ENCODE peak calls at places on chromosomes 2 and 18, in seven cellular contexts. One of them, this sample, is unnamed.

GRCh38 chr2:14321357-14321756 is 311.2 kb upstream of the LRATD1 start:
- DNase-seq in GM19239: no peak
- DNase-seq in fibroblast of the aortic adventitia: no peak
- DNase-seq in GM03348: no peak
- DNase-seq in stimulated activated naive CD4-positive, alpha-beta T cell: no peak
- DNase-seq in T-cell: no peak
- DNase-seq in activated B cell treated with CpG ODN at 0.5 μM for 24 hours: no peak
- DNase-seq in this sample: no peak

GRCh38 chr2:152587187-152587947 is 129.9 kb downstream of the PRPF40A start:
- DNase-seq in GM19239: no peak
- DNase-seq in fibroblast of the aortic adventitia: peak
- DNase-seq in GM03348: peak
- DNase-seq in stimulated activated naive CD4-positive, alpha-beta T cell: no peak
- DNase-seq in T-cell: no peak
- DNase-seq in activated B cell treated with CpG ODN at 0.5 μM for 24 hours: no peak
- DNase-seq in this sample: peak

GRCh38 chr2:108409768-108410167 is 32.0 kb downstream of the SULT1C4 start:
- DNase-seq in GM19239: no peak
- DNase-seq in fibroblast of the aortic adventitia: no peak
- DNase-seq in GM03348: no peak
- DNase-seq in stimulated activated naive CD4-positive, alpha-beta T cell: no peak
- DNase-seq in T-cell: no peak
- DNase-seq in activated B cell treated with CpG ODN at 0.5 μM for 24 hours: no peak
- DNase-seq in this sample: peak

GRCh38 chr18:28039078-28039477 is 137.9 kb downstream of the CDH2 start:
- DNase-seq in GM19239: no peak
- DNase-seq in fibroblast of the aortic adventitia: no peak
- DNase-seq in GM03348: no peak
- DNase-seq in stimulated activated naive CD4-positive, alpha-beta T cell: no peak
- DNase-seq in T-cell: no peak
- DNase-seq in activated B cell treated with CpG ODN at 0.5 μM for 24 hours: no peak
- DNase-seq in this sample: peak

GRCh38 chr18:76662621-76663020 is 159.7 kb upstream of the ZNF236 start:
- DNase-seq in GM19239: no peak
- DNase-seq in fibroblast of the aortic adventitia: no peak
- DNase-seq in GM03348: no peak
- DNase-seq in stimulated activated naive CD4-positive, alpha-beta T cell: no peak
- DNase-seq in T-cell: no peak
- DNase-seq in activated B cell treated with CpG ODN at 0.5 μM for 24 hours: no peak
- DNase-seq in this sample: no peak

GRCh38 chr2:226304308-226304707 is 495.3 kb downstream of the IRS1 start:
- DNase-seq in GM19239: no peak
- DNase-seq in fibroblast of the aortic adventitia: no peak
- DNase-seq in GM03348: no peak
- DNase-seq in stimulated activated naive CD4-positive, alpha-beta T cell: no peak
- DNase-seq in T-cell: no peak
- DNase-seq in activated B cell treated with CpG ODN at 0.5 μM for 24 hours: no peak
- DNase-seq in this sample: no peak

GRCh38 chr2:46331099-46331766 is 34.0 kb downstream of the EPAS1 start:
- DNase-seq in GM19239: no peak
- DNase-seq in fibroblast of the aortic adventitia: peak
- DNase-seq in GM03348: peak
- DNase-seq in stimulated activated naive CD4-positive, alpha-beta T cell: no peak
- DNase-seq in T-cell: no peak
- DNase-seq in activated B cell treated with CpG ODN at 0.5 μM for 24 hours: no peak
- DNase-seq in this sample: peak

GRCh38 chr2:240688563-240688919 is 3.1 kb upstream of the AQP12A start:
- DNase-seq in GM19239: no peak
- DNase-seq in fibroblast of the aortic adventitia: no peak
- DNase-seq in GM03348: no peak
- DNase-seq in stimulated activated naive CD4-positive, alpha-beta T cell: no peak
- DNase-seq in T-cell: no peak
- DNase-seq in activated B cell treated with CpG ODN at 0.5 μM for 24 hours: no peak
- DNase-seq in this sample: no peak

GRCh38 chr18:48133675-48134251 is 203.3 kb upstream of the SMAD2 start:
- DNase-seq in GM19239: no peak
- DNase-seq in fibroblast of the aortic adventitia: no peak
- DNase-seq in GM03348: no peak
- DNase-seq in stimulated activated naive CD4-positive, alpha-beta T cell: no peak
- DNase-seq in T-cell: no peak
- DNase-seq in activated B cell treated with CpG ODN at 0.5 μM for 24 hours: no peak
- DNase-seq in this sample: no peak

This sample was measured in AG10803.